ENCODE peak calls at places on chromosomes 7 and 10, in six cellular contexts. B is lower leg skin, Z is right lobe of liver, H is astrocyte of the cerebellum, F is endothelial cell, X is dorsolateral prefrontal cortex. D is an unnamed sample.

GRCh38 chr10:48605264-48605615 is 367 bp upstream of the ARHGAP22 start:
- DNase-seq in B (no peak), X (no peak), Z (no peak), H (no peak), F (no peak), D (no peak)

GRCh38 chr7:152615052-152615741 is 60.7 kb downstream of the XRCC2 start:
- DNase-seq in B (peak), F (no peak), H (no peak), Z (no peak), X (peak), D (no peak)

GRCh38 chr7:107133396-107133795 is 35.4 kb upstream of the HBP1 start:
- DNase-seq in X (no peak), F (no peak), H (no peak), Z (no peak), B (no peak), D (no peak)

GRCh38 chr10:30688456-30688855 is 58.9 kb upstream of the LYZL2 start:
- DNase-seq in Z (no peak), X (no peak), B (no peak), H (no peak), F (no peak), D (no peak)

GRCh38 chr10:107163904-107164861 is at the start of gene SORCS1:
- DNase-seq in F (peak), X (peak), B (no peak), H (no peak), Z (peak), D (no peak)

GRCh38 chr10:100965820-100966219 is 3.5 kb upstream of the SEMA4G start:
- DNase-seq in F (no peak), B (no peak), X (no peak), H (no peak), Z (no peak), D (no peak)

GRCh38 chr7:157552295-157552993 is 215.6 kb downstream of the DNAJB6 start:
- DNase-seq in Z (peak), F (no peak), B (no peak), X (no peak), H (no peak), D (no peak)

GRCh38 chr10:12499066-12499465 is 149.7 kb downstream of the CAMK1D start:
- DNase-seq in X (no peak), B (no peak), Z (no peak), F (no peak), H (peak), D (no peak)

GRCh38 chr7:148903504-148903903 is 19.4 kb upstream of the EZH2 start:
- DNase-seq in X (no peak), Z (no peak), H (no peak), B (no peak), F (no peak), D (no peak)

GRCh38 chr10:5446390-5446926 is 34.1 kb downstream of the NET1 start:
- DNase-seq in Z (peak), X (peak), B (peak), F (peak), H (peak), D (peak)

GRCh38 chr10:17387861-17388503 is 66.4 kb downstream of the ST8SIA6 start:
- DNase-seq in H (no peak), Z (no peak), X (no peak), B (no peak), F (no peak), D (no peak)

DNA sequence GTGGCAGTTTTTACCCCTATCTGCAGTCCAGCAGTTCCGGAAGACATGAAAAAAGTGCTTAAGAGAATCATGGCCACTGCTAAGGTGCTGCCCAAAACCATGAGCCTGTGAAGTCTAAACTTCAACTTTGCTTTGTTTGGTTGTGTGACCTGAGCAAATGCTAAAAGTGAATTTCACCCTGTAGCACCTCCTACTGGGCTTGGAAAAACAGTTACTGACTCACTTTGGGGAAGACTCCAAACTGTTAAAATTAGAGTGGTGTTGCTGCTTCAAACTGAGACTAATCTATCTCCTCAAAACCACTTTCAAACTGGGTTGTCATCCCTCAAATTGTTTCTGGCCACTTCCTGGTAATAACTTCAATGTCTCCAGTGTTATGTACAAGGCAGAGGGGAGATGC is 21.3 kb downstream of the MKX start:
- DNase-seq in Z (no peak), H (no peak), B (no peak), F (no peak), X (no peak), D (no peak)
- TF ChIP-seq CTCF in Z (no peak), H (peak), B (no peak), F (no peak), X (no peak), D (peak)

GRCh38 chr7:126302639-126303038 is 950.1 kb downstream of the GRM8 start:
- DNase-seq in H (no peak), B (no peak), X (no peak), F (no peak), Z (no peak), D (no peak)
- TF ChIP-seq CTCF in H (no peak), B (no peak), X (no peak), F (peak), Z (no peak), D (no peak)

GRCh38 chr10:95196053-95196452 is 2.0 kb downstream of the ACSM6 start:
- DNase-seq in Z (no peak), F (no peak), B (no peak), X (no peak), H (no peak), D (no peak)

DNA sequence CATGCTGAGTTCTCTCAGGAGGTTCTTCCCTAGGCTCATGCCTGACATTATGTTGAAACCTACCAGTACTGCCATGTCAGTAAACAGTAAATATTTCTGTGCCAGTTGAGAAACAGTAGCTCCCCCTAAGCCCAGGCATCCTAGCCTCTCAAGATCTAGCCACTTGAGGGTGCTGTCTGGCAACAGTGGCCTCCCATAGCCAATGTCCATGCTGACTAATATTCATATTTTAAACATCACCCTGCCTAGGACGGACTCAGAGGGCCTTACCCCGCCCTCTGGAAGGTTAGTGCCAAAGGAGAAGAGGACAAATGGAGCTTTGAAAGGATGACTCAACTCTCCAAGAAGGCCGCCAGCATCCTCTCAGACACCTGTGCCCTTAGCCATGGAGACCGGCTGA is 7.7 kb downstream of the ACSM6 start:
- DNase-seq in X (no peak), B (no peak), Z (no peak), F (no peak), H (no peak), D (no peak)
- TF ChIP-seq CTCF in X (no peak), B (no peak), Z (no peak), F (no peak), H (peak), D (no peak)

DNA sequence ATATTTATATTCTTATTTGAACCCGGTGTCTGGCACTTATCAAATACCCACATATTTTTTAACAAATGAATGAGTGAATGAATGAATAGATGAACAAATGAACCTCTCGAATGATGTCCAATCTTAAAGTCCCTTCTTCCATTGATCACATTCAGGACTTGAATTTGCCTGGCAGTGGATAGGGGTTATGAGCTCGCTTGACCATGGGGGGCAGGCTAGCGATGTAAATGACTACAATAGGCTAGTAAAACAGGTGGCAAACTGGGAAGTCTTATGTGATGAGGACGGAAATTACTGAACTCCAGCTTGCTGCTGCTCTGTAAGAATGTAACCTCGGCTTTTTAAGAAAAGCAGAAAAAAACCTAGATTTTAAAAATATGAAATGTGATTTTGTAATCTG is 247.7 kb upstream of the DKK1 start:
- DNase-seq in Z (no peak), X (no peak), B (no peak), H (no peak), F (peak), D (no peak)
- TF ChIP-seq CTCF in Z (no peak), X (no peak), B (no peak), H (no peak), F (no peak), D (no peak)

GRCh38 chr10:132494831-132495230 is 42.8 kb upstream of the INPP5A start:
- DNase-seq in B (no peak), X (no peak), Z (no peak), H (no peak), F (no peak), D (no peak)

GRCh38 chr10:132493756-132494290 is 43.8 kb upstream of the INPP5A start:
- DNase-seq in F (no peak), B (no peak), X (no peak), Z (no peak), H (no peak), D (no peak)

GRCh38 chr10:132489704-132490534 is 47.7 kb upstream of the INPP5A start:
- DNase-seq in H (no peak), Z (no peak), F (no peak), B (no peak), X (no peak), D (no peak)

GRCh38 chr10:132493246-132493755 is 44.3 kb upstream of the INPP5A start:
- DNase-seq in Z (peak), H (no peak), F (no peak), X (no peak), B (no peak), D (no peak)

DNA sequence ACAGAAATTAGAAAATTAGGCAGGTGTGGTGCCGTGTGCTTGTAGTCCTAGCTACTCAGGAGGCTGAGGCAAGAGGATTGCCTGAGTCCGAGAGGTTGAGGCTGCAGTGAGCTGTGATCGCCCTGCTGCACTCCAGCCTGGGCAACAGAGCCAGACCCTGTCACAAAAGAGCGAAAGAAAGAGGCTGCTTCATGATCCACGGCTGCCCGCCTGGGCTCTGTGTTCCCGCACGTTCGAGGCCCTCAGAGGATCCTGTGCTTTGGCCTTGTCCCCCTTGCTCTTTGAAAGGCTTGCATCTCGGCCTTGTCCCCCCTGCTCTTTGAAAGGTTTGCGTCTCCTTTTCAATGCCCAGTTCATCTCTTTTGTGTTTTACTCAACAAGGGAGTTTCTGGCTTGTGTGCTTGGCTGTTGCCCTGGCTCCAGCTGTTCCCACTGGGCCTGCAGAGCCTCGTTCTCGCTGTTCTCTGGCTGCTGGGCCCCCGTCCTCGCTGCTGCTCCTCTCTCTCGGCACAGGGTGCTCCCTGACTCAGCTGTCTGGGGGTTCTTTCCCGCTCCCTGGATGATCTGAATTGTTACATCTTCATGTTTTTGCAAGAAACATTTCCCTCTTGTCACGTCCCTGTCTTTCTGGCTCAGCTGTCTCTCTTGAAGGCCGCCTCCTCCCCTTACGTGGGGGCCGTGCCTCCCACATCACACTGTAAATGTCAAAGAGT is 45.1 kb upstream of the INPP5A start:
- DNase-seq in Z (no peak), B (no peak), H (no peak), F (no peak), X (peak), D (no peak)
- TF ChIP-seq CTCF in Z (no peak), B (no peak), H (no peak), F (no peak), X (no peak), D (no peak)